ENCODE peak calls at places on chromosomes 12 and 14, in six cellular contexts. R is KG1, H is GM03348, C is hypothalamus, Z is lung, M is PC-3. J is an unnamed sample.

GRCh38 chr14:100341301-100342031 is 18.3 kb downstream of the SLC25A47 start:
- DNase-seq in R (no peak), H (peak), C (no peak), Z (peak), M (peak), J (no peak)

GRCh38 chr12:47033081-47033480 is 46.3 kb upstream of the PCED1B start:
- DNase-seq in R (no peak), H (peak), C (no peak), Z (peak), M (no peak), J (peak)

GRCh38 chr12:64609543-64610091 is 678 bp upstream of the RASSF3 start:
- DNase-seq in R (no peak), H (peak), C (no peak), Z (no peak), M (peak), J (no peak)

GRCh38 chr12:92987846-92988621 is 58.9 kb upstream of the EEA1 start:
- DNase-seq in R (no peak), H (peak), C (no peak), Z (peak), M (no peak), J (peak)

GRCh38 chr12:6297170-6297569 is 13.3 kb upstream of the PLEKHG6 start:
- DNase-seq in R (no peak), H (no peak), C (no peak), Z (no peak), M (no peak), J (no peak)

GRCh38 chr14:58278177-58278576 is 20.2 kb upstream of the ARID4A start:
- DNase-seq in R (no peak), H (no peak), C (no peak), Z (no peak), M (no peak), J (no peak)

GRCh38 chr12:52436000-52436827 is 2.0 kb upstream of the KRT75 start:
- DNase-seq in R (no peak), H (no peak), C (no peak), Z (no peak), M (peak), J (no peak)

GRCh38 chr12:67193705-67194104 is 75.5 kb upstream of the CAND1 start:
- DNase-seq in R (peak), H (peak), C (no peak), Z (no peak), M (peak), J (peak)

GRCh38 chr12:34292736-34293625 is 270.7 kb downstream of the ALG10 start:
- DNase-seq in R (no peak), H (no peak), C (no peak), Z (no peak), M (peak), J (peak)

J was measured in left colon.